ENCODE peak calls at places on chromosomes 5 and 9, in four cellular contexts. S is neural progenitor cell, J is mammary epithelial cell, R is PC-9. D is an unnamed sample.

GRCh38 chr9:33025572-33026347 is 687 bp downstream of the DNAJA1 start:
- DNase-seq in J (peak; percentile 51), S (peak; percentile 87), R (no peak), D (peak; percentile 88)

GRCh38 chr9:6545017-6545691 is 100.4 kb downstream of the GLDC start:
- DNase-seq in J (peak; percentile 75), R (peak; percentile 96), S (no peak), D (no peak)

GRCh38 chr5:109529520-109529919 is 119.7 kb upstream of the PJA2 start:
- DNase-seq in S (no peak), J (peak; percentile 18), R (no peak), D (no peak)

GRCh38 chr5:68217476-68217984 is 2.0 kb downstream of the PIK3R1 start:
- DNase-seq in J (no peak), R (no peak), S (peak; percentile 13), D (no peak)

GRCh38 chr9:122218885-122219855 is 9.6 kb downstream of the LHX6 start:
- DNase-seq in J (no peak), R (no peak), S (peak; percentile 68), D (no peak)

GRCh38 chr5:68587181-68587580 is 371.6 kb downstream of the PIK3R1 start:
- DNase-seq in R (no peak), J (no peak), S (no peak), D (no peak)

GRCh38 chr5:143887901-143888648 is 76.1 kb downstream of the HMHB1 start:
- DNase-seq in S (no peak), R (no peak), J (no peak), D (no peak)

GRCh38 chr5:7876867-7877266 is 7.9 kb downstream of the MTRR start:
- DNase-seq in J (peak; percentile 77), S (no peak), R (no peak), D (no peak)

GRCh38 chr5:135127604-135128240 is 93.7 kb upstream of the PITX1 start:
- DNase-seq in J (peak; percentile 80), S (no peak), R (peak; percentile 92), D (no peak)

GRCh38 chr5:90251447-90251846 is 158.1 kb downstream of the CETN3 start:
- DNase-seq in S (no peak), R (no peak), J (no peak), D (no peak)

GRCh38 chr5:148483750-148484149 is 100.0 kb downstream of the FBXO38 start:
- DNase-seq in R (no peak), J (no peak), S (no peak), D (no peak)

GRCh38 chr5:146731909-146732659 is 146.5 kb downstream of the PPP2R2B start:
- DNase-seq in R (peak; percentile 73), S (no peak), J (peak; percentile 85), D (no peak)

GRCh38 chr9:136713555-136713949 is 1.2 kb downstream of the DIPK1B start:
- DNase-seq in S (no peak), J (no peak), R (no peak), D (no peak)

GRCh38 chr5:136242136-136242535 is 49.2 kb upstream of the SMIM32 start:
- DNase-seq in S (no peak), J (no peak), R (no peak), D (no peak)

GRCh38 chr9:37745970-37746369 is 7.6 kb upstream of the TRMT10B start:
- DNase-seq in J (no peak), S (no peak), R (no peak), D (peak; percentile 47)

DNA sequence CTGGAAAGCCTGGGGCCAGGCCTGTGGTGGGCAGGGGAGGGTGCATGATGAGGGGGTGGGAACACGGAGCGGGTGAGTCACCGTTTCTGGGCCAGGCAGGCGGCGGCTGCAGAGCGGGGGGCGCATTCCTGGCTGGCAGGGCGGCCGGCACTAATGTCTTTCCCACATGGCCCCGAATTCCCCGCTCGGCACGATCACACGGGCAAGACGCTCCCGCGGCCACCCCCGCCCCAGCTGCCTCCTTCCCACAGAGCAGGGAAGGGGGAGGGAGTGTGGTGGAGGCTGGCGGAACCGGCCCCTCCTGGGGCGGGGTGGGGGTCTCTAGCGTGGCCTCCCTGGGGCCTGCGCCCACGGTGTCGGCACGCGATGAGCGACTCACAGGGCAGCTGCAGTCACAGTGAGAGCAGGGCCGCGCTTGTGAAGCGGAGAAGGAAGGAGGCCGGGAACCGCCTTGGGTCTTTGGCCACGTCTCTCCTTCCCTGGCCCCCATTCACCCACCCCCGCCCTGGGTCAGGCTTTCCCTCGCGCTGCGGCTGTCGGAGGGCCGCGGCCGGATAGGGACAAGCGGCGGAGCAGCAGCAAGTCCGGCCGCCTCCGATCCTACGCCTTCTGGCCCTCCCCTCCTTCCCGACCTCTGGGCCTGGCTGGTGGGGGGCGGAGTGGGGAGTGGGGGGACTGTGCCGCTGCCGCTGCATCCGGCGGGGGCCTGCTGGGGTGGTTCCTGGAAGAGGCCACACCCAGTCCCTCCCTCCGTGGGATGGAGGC is 48.9 kb downstream of the CXXC5 start:
- DNase-seq in S (peak; percentile 76), J (peak; percentile 47), R (no peak), D (no peak)
- TF ChIP-seq EZH2 in S (peak; percentile 78), J (no peak), R (no peak), D (no peak)

GRCh38 chr9:4620881-4621555 is 41.1 kb upstream of the PLPP6 start:
- DNase-seq in R (no peak), J (no peak), S (peak; percentile 20), D (no peak)
- H3K4me3 ChIP-seq in R (no peak overlapping the region), J (no peak overlapping the region), S (no peak overlapping the region), D (no peak overlapping the region)

GRCh38 chr9:87494970-87495471 is 2.6 kb upstream of the DAPK1 start:
- DNase-seq in R (no peak), S (no peak), J (peak; percentile 71), D (no peak)

GRCh38 chr9:87497604-87498045 is at the start of gene DAPK1:
- DNase-seq in S (peak; percentile 92), R (peak; percentile 52), J (peak; percentile 44), D (no peak)

GRCh38 chr9:87498816-87499454 is 1.3 kb downstream of the DAPK1 start:
- DNase-seq in S (peak; percentile 35), R (no peak), J (no peak), D (no peak)

GRCh38 chr9:87498046-87498815 is 564 bp downstream of the DAPK1 start:
- DNase-seq in S (peak; percentile 83), J (peak; percentile 53), R (peak; percentile 52), D (no peak)

GRCh38 chr9:87497080-87497603 is 525 bp upstream of the DAPK1 start:
- DNase-seq in S (peak; percentile 14), J (no peak), R (no peak), D (no peak)
- TF ChIP-seq EZH2 in S (no peak), J (no peak), R (no peak), D (no peak)

DNA sequence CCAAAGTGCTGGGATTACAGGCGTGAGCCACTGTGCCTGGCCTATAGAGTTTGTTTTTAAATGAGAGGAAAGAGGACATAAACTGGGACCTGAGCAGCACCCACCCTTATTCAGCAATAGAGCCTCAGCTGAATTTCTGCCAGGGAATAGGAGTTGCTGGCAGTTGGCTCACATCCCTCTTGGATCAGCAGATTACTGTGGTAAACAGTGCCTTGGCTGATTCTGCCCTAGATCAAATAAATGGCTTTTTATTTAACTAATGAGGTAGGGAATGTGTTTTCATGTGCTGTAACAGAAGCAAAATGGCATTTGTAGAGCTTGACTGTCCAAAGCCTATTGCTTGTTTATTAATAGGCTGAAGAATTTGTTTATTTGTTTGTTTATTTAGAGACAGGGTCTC is 2.1 kb downstream of the ARHGEF37 start:
- DNase-seq in R (no peak), J (no peak), S (no peak), D (no peak)
- H3K4me3 ChIP-seq in R (no peak overlapping the region), J (no peak overlapping the region), S (no peak overlapping the region), D (no peak overlapping the region)

GRCh38 chr5:179345429-179346321 is at the start of gene ADAMTS2:
- DNase-seq in J (no peak), S (peak; percentile 88), R (no peak), D (peak; percentile 68)
- TF ChIP-seq EZH2 in J (no peak), S (peak; percentile 26), R (no peak), D (peak; percentile 45)